ENCODE peak calls at places on chromosomes 2 and 18, in five cellular contexts. V is suprapubic skin, C is sigmoid colon, Q is stomach, X is GM12878. O is an unnamed sample.

GRCh38 chr2:70902067-70902442 is 33.6 kb upstream of the ATP6V1B1 start:
- DNase-seq in V (no peak), C (no peak), Q (no peak), X (no peak), O (no peak)

GRCh38 chr2:11012131-11012693 is 100.5 kb downstream of the KCNF1 start:
- DNase-seq in V (no peak), C (no peak), Q (no peak), X (no peak), O (no peak)

GRCh38 chr2:48933824-48934223 is 178.3 kb upstream of the LHCGR start:
- DNase-seq in V (no peak), C (no peak), Q (no peak), X (no peak), O (no peak)

GRCh38 chr18:59696311-59697235 is 650 bp downstream of the CCBE1 start:
- DNase-seq in V (no peak), C (peak), Q (no peak), X (no peak), O (no peak)

GRCh38 chr2:215830313-215830712 is 183.0 kb downstream of the MREG start:
- DNase-seq in V (no peak), C (peak), Q (peak), X (no peak), O (no peak)

GRCh38 chr2:190446750-190447516 is 38.8 kb downstream of the MFSD6 start:
- DNase-seq in V (no peak), C (no peak), Q (no peak), X (no peak), O (no peak)

GRCh38 chr2:26172189-26172865 is 561 bp upstream of the GAREM2 start:
- DNase-seq in V (no peak), C (peak), Q (no peak), X (no peak), O (peak)

GRCh38 chr2:105112345-105112744 is 74.5 kb downstream of the MRPS9 start:
- DNase-seq in V (no peak), C (no peak), Q (no peak), X (no peak), O (no peak)

GRCh38 chr2:137208361-137208973 is 443.1 kb downstream of the THSD7B start:
- DNase-seq in V (no peak), C (no peak), Q (no peak), X (no peak), O (no peak)

GRCh38 chr2:145020694-145021093 is 500.8 kb upstream of the ZEB2 start:
- DNase-seq in V (no peak), C (no peak), Q (no peak), X (no peak), O (no peak)

GRCh38 chr2:233817995-233818638 is 36.2 kb downstream of the HJURP start:
- DNase-seq in V (peak), C (no peak), Q (peak), X (no peak), O (no peak)

GRCh38 chr18:78151948-78152725 is 827.5 kb upstream of the SALL3 start:
- DNase-seq in V (no peak), C (no peak), Q (no peak), X (no peak), O (no peak)

GRCh38 chr2:203583084-203583695 is 48.1 kb upstream of the RAPH1 start:
- DNase-seq in V (no peak), C (no peak), Q (no peak), X (no peak), O (no peak)

GRCh38 chr2:235634435-235635152 is 140.8 kb downstream of the AGAP1 start:
- DNase-seq in V (no peak), C (no peak), Q (no peak), X (no peak), O (no peak)

GRCh38 chr18:45772081-45772480 is 48.1 kb downstream of the SLC14A1 start:
- DNase-seq in V (no peak), C (no peak), Q (no peak), X (no peak), O (no peak)

GRCh38 chr2:182628901-182629300 is 87.2 kb upstream of the DNAJC10 start:
- DNase-seq in V (no peak), C (no peak), Q (no peak), X (no peak), O (no peak)

GRCh38 chr2:86794866-86795265 is 4.2 kb upstream of the CD8A start:
- DNase-seq in V (no peak), C (no peak), Q (no peak), X (no peak), O (no peak)

GRCh38 chr2:181368036-181368435 is 89.2 kb upstream of the ITGA4 start:
- DNase-seq in V (no peak), C (no peak), Q (no peak), X (no peak), O (no peak)

DNA sequence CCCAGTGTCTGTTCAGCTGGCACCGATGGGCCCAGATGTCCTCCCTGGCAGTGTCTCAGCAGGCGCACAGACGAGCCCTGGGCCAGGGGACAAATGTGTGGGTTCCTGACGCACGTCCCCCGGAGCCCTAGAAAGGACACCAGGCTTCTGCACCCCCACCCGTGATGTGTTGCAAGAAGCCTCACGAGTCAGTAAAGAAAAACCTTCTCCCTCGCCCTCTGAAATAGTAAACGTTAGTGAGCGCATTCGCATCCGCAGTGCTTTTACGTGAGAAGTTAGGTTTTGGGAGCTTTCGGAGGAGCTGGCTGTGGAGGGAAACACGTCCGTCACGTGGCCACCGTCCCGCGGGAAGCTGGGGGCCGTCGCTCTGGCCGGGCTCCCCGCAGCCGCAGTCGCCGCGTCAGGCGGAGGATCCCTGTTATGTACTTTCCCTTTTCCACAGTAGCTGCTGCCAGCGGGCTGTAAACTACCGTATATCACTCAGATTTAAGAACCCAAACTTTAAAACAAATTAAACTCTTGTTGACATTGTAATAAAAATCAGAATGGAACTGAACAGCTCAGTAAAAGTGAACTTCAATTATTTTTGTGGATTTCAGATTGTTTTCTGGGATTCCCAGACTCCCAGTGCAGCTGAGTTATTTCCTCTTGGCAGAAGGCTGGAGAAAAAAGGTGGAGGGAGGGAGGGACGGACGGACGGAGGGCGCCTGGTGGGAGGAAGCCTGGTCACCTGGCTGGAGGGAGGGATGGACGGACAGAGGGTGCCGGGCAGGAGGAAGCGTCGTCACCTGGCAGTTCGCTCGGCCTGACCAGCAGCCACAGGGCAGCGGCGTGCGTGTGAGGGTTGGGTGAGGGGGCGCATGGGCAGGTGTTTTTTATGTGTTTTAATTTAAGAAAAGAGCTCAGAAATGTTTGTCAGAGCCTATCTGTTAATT is 112.1 kb downstream of the NFATC1 start:
- DNase-seq in V (peak), C (peak), Q (peak), X (no peak), O (no peak)
- TF ChIP-seq POLR2AphosphoS5 in V (no peak), C (peak), Q (no peak), X (no peak), O (no peak)

DNA sequence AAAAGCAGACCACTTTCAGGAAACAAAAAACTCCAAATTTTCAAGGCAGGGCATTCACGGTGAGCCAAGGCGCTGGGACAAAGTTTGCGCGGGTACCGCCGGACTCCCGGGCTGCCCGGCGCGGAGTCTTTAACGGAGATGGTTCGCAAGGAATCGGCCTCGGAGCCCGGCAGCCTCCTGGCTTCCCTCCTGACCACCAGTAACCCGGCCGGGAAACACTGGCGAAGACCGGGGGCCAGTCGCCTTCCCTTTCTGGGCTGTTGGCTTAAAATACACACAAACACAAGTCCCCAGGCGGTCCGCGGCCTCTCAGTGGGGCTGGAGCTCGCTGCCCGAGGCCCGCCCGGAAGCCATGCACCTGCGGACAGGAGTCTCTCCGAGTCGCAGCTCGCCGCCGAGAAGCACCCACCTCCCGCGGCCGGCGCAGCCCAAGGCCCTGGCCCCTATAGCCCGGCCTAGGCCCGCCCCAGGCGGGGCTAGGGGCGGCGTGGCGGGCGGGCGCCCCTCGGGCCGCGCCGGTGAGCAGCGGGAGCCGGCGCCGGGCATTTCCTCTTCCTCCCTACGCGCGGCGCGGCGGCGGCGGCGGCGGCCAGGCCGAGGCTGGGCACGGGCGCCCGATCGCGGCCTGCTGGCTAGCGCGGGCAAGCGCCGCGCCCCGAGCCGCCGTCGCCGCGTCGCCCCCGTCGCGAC is 550 bp upstream of the KCMF1 start:
- DNase-seq in V (peak), C (peak), Q (peak), X (no peak), O (peak)
- TF ChIP-seq POLR2A in V (no peak), C (no peak), Q (no peak), X (peak), O (peak)

GRCh38 chr18:29164993-29165599 is 988.2 kb upstream of the CDH2 start:
- DNase-seq in V (no peak), C (no peak), Q (no peak), X (no peak), O (no peak)
- TF ChIP-seq POLR2AphosphoS5 in V (no peak), C (no peak), Q (no peak), X (no peak), O (no peak)

DNA sequence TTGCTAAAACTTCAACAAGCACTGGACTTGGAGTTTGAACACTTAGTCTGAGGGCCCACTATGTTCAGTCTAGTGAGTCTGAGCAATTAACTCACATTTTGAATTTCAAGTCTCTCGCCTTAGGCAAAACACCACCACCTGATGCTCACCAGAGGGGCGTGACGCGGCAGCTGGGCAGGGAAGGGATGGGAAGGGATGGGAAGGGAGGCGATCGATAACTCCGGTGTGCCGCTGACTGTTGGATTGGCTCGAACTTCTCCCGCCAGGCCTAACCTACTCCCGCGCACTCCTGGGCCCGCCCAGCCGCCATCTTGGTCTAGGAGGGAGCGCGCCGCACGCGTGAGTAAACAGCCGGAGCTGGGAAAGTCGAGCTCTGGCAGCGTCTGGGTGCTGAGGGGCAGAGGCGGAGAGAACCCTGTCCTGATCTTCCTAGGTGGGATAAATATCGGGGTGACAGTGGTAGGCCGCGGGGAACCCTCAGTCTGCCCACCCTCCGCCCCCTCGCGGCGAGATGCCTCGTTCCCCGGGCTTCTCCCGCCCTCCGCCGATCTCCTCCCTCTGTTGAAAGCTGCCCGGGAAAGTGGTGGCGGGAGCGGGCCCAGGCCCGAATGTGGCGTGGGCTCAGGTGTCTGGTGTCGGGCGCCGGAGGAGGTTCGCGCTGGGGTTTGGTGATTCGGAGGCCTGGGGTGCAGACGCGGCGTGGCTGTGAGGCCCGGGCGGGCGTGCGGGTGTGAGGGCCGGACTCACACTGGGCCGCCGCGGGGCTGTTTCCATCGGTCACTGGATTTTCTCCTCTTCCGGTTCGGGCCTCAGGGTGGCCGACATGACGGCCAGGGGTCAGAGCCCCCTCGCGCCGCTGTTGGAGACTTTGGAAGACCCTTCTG is at the start of gene RIF1:
- DNase-seq in V (peak), C (peak), Q (peak), X (peak), O (peak)
- TF ChIP-seq POLR2A in V (no peak), C (no peak), Q (no peak), X (peak), O (peak)